ENCODE peak calls at places on chromosomes 11 and 22, in eight cellular contexts. H is astrocyte of the spinal cord; Z is mucosa of descending colon; Q is mammary epithelial cell; T is osteocyte; G is progenitor cell of endocrine pancreas; S is CD4-positive, alpha-beta T cell; X is left ventricle myocardium inferior. L is an unnamed sample.

GRCh38 chr11:60951909-60952741 is at the start of gene SLC15A3:
- DNase-seq in H (no peak), T (no peak), Z (peak), X (peak), Q (no peak), G (no peak), S (no peak), L (peak)

GRCh38 chr11:69636512-69636866 is 4.5 kb upstream of the CCND1 start:
- DNase-seq in T (no peak), Q (no peak), H (peak), G (peak), X (peak), S (no peak), Z (peak), L (no peak)

GRCh38 chr11:2612884-2613571 is 86.8 kb downstream of the KCNQ1OT1 start:
- DNase-seq in X (no peak), T (no peak), G (no peak), H (peak), Z (no peak), S (no peak), Q (no peak), L (no peak)

GRCh38 chr11:72969894-72970335 is 155.7 kb downstream of the ATG16L2 start:
- DNase-seq in S (no peak), Q (peak), H (peak), G (no peak), T (no peak), Z (no peak), X (no peak), L (peak)

GRCh38 chr11:19437760-19438159 is 197.0 kb upstream of the E2F8 start:
- DNase-seq in T (no peak), Q (peak), G (no peak), H (peak), Z (no peak), S (no peak), X (no peak), L (no peak)

GRCh38 chr11:96259053-96259837 is 83.8 kb downstream of the MAML2 start:
- DNase-seq in Q (peak), T (no peak), S (no peak), G (no peak), H (peak), Z (no peak), X (no peak), L (no peak)

GRCh38 chr22:49869855-49870712 is 16.4 kb downstream of the ZBED4 start:
- DNase-seq in H (no peak), X (no peak), Q (no peak), S (no peak), Z (no peak), T (no peak), G (no peak), L (peak)

GRCh38 chr11:72122607-72123006 is 10.1 kb upstream of the ANAPC15 start:
- DNase-seq in S (no peak), T (no peak), Q (no peak), H (no peak), Z (no peak), X (no peak), G (no peak), L (no peak)

GRCh38 chr11:57375490-57375889 is 5.5 kb downstream of the PRG3 start:
- DNase-seq in X (no peak), H (no peak), S (no peak), T (no peak), G (no peak), Q (no peak), Z (no peak), L (no peak)

GRCh38 chr11:86592659-86593451 is 79.6 kb downstream of the ME3 start:
- DNase-seq in Z (no peak), X (no peak), S (peak), Q (peak), G (no peak), H (peak), T (no peak), L (peak)

GRCh38 chr11:83791557-83791956 is 505.4 kb upstream of the CCDC90B start:
- DNase-seq in Z (no peak), T (no peak), Q (no peak), S (no peak), X (no peak), G (no peak), H (no peak), L (no peak)

GRCh38 chr11:74678591-74679512 is 52.4 kb downstream of the CHRDL2 start:
- DNase-seq in H (no peak), Z (no peak), S (no peak), Q (no peak), G (no peak), X (no peak), T (peak), L (no peak)

GRCh38 chr11:45798793-45799441 is 6.0 kb upstream of the SLC35C1 start:
- DNase-seq in S (no peak), G (no peak), X (no peak), H (no peak), Z (no peak), Q (no peak), T (peak), L (no peak)

GRCh38 chr22:31107206-31108118 is at the start of gene SELENOM:
- DNase-seq in G (peak), T (peak), Z (peak), X (peak), H (peak), Q (peak), S (peak), L (peak)

GRCh38 chr11:114883472-114883871 is 205.1 kb downstream of the NXPE2 start:
- DNase-seq in Q (no peak), G (no peak), Z (no peak), H (no peak), T (no peak), X (peak), S (no peak), L (no peak)

GRCh38 chr11:66609951-66610617 is 6.3 kb upstream of the RBM14 start:
- DNase-seq in Q (no peak), X (no peak), Z (no peak), T (no peak), G (no peak), H (no peak), S (no peak), L (no peak)

GRCh38 chr22:39618996-39619530 is 48.5 kb downstream of the CACNA1I start:
- DNase-seq in H (no peak), Q (no peak), S (no peak), X (no peak), Z (no peak), G (no peak), T (no peak), L (no peak)

GRCh38 chr11:10322401-10322800 is 17.5 kb downstream of the ADM start:
- DNase-seq in G (no peak), S (no peak), Z (no peak), H (peak), X (no peak), Q (no peak), T (no peak), L (no peak)

GRCh38 chr11:10407749-10408472 is 47.2 kb upstream of the AMPD3 start:
- DNase-seq in S (no peak), Q (no peak), X (peak), T (peak), G (no peak), Z (no peak), H (no peak), L (no peak)

GRCh38 chr11:3866836-3867208 is 11.4 kb downstream of the STIM1 start:
- DNase-seq in G (no peak), H (no peak), Q (no peak), T (no peak), X (no peak), Z (no peak), S (no peak), L (no peak)

GRCh38 chr11:3867209-3868071 is 12.0 kb downstream of the STIM1 start:
- DNase-seq in Z (no peak), T (no peak), Q (peak), G (no peak), S (no peak), X (peak), H (no peak), L (peak)

GRCh38 chr11:3861698-3862097 is 6.2 kb downstream of the STIM1 start:
- DNase-seq in T (no peak), X (no peak), H (peak), Q (no peak), Z (no peak), S (no peak), G (no peak), L (peak)

GRCh38 chr11:3865388-3866193 is 10.1 kb downstream of the STIM1 start:
- DNase-seq in H (peak), X (no peak), Q (peak), S (no peak), Z (no peak), T (no peak), G (no peak), L (no peak)

GRCh38 chr11:3866206-3866605 is 10.7 kb downstream of the STIM1 start:
- DNase-seq in S (no peak), T (no peak), H (no peak), G (no peak), Z (no peak), Q (no peak), X (peak), L (no peak)
- TF ChIP-seq CTCF in S (no peak), T (no peak), H (no peak), G (no peak), Z (no peak), Q (no peak), X (peak), L (no peak)

DNA sequence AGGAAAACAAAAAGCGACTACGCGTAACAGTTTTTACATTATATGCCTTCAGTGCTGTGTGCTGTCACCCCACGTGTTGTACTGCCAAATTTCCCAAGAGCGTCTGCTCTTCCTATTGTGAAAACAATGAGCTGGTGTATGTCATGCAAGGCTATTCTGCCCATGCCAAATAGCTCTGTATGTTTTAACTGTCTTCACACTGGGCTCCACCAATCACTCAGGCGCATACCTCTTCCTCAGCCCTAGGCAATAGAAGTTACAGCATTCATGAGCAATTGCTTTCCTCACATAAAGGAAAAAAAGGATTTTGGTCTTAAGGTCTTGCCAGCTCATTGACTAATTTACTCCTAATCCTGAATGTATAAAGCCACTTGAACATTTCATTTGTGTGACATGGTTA is 606.8 kb downstream of the NTM start:
- DNase-seq in Z (no peak), H (peak), T (no peak), X (no peak), S (no peak), Q (peak), G (no peak), L (no peak)
- TF ChIP-seq CTCF in Z (no peak), H (no peak), T (no peak), X (no peak), S (no peak), Q (no peak), G (no peak), L (no peak)

DNA sequence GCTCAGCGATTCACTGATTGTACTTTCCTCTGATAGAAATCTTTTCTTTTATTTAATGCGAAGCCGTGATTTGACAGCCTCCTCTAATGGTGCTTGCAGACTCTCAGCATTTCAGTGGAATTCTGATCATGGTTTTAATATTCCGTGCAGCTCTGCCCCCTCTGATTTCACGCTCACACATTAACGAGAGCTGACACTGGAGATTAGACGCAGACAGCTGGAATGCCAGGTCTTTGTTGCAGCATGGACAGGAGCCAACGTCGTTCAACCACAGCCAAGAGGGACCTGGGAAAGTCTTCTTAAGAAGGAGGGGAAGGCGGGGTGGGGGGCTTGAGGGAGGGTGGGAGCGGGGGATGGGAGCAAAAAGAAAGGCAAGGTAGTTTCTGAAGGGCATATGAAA is 186.4 kb downstream of the BLID start:
- DNase-seq in H (peak), Q (no peak), S (no peak), T (no peak), Z (no peak), G (no peak), X (peak), L (no peak)
- TF ChIP-seq CTCF in H (no peak), Q (no peak), S (no peak), T (no peak), Z (no peak), G (no peak), X (no peak), L (no peak)

GRCh38 chr22:47057916-47058585 is 295.6 kb downstream of the TBC1D22A start:
- DNase-seq in Q (no peak), X (no peak), G (no peak), H (no peak), S (no peak), Z (no peak), T (no peak), L (no peak)

GRCh38 chr22:47059076-47059475 is 296.6 kb downstream of the TBC1D22A start:
- DNase-seq in Z (no peak), Q (no peak), T (no peak), G (no peak), S (no peak), H (no peak), X (no peak), L (no peak)

GRCh38 chr22:47061226-47061625 is 298.8 kb downstream of the TBC1D22A start:
- DNase-seq in Q (no peak), Z (no peak), T (no peak), H (no peak), X (peak), S (no peak), G (no peak), L (no peak)

GRCh38 chr22:47060718-47061117 is 298.3 kb downstream of the TBC1D22A start:
- DNase-seq in S (no peak), Z (no peak), G (no peak), X (peak), Q (no peak), H (no peak), T (no peak), L (no peak)

GRCh38 chr22:47059701-47060161 is 297.3 kb downstream of the TBC1D22A start:
- DNase-seq in S (no peak), Z (no peak), X (no peak), Q (peak), G (no peak), T (no peak), H (peak), L (no peak)
- TF ChIP-seq CTCF in S (no peak), Z (no peak), X (no peak), Q (no peak), G (no peak), T (no peak), H (no peak), L (no peak)